ENCODE peak calls at places on chromosomes 6 and 20, in eight cellular contexts. H is cardiac muscle cell, S is tibial nerve, Z is kidney, I is psoas muscle, E is trophoblast cell, V is right cardiac atrium, J is PC-3. G is an unnamed sample.
A peak's percentile ranks its signal among the peaks of the same experiment; 100 is the strongest.

GRCh38 chr6:52155791-52156576 is 30.2 kb upstream of the IL17A start:
- DNase-seq in E (no peak), I (no peak), J (peak; percentile 94), V (no peak), S (no peak), Z (no peak), H (no peak), G (no peak)

GRCh38 chr20:37956099-37956498 is 53.2 kb downstream of the VSTM2L start:
- DNase-seq in S (no peak), J (peak; percentile 85), H (no peak), E (no peak), Z (no peak), I (no peak), V (no peak), G (no peak)

GRCh38 chr6:43120938-43121913 is 45.1 kb downstream of the PTK7 start:
- DNase-seq in I (peak; percentile 75), Z (peak; percentile 92), S (peak; percentile 61), J (peak; percentile 86), E (peak; percentile 88), H (no peak), V (peak; percentile 87), G (no peak)

GRCh38 chr6:71254323-71254722 is 34.3 kb upstream of the OGFRL1 start:
- DNase-seq in J (no peak), V (no peak), H (peak; percentile 53), E (no peak), Z (no peak), I (no peak), S (no peak), G (no peak)

GRCh38 chr6:82085701-82086100 is 161.8 kb downstream of the IBTK start:
- DNase-seq in S (no peak), I (no peak), Z (no peak), E (no peak), H (peak; percentile 20), J (no peak), V (peak; percentile 15), G (no peak)

GRCh38 chr6:85418059-85418458 is 31.8 kb upstream of the NT5E start:
- DNase-seq in I (no peak), Z (no peak), E (no peak), H (no peak), V (no peak), S (no peak), J (peak; percentile 37), G (no peak)

GRCh38 chr20:41895216-41895615 is 277.0 kb upstream of the CHD6 start:
- DNase-seq in J (no peak), E (no peak), I (no peak), Z (no peak), H (no peak), V (no peak), S (no peak), G (no peak)

GRCh38 chr6:44699851-44700250 is 312.3 kb downstream of the CDC5L start:
- DNase-seq in H (no peak), E (no peak), S (no peak), V (no peak), I (no peak), J (no peak), Z (no peak), G (no peak)

GRCh38 chr6:139239137-139239536 is 52.7 kb downstream of the TXLNB start:
- DNase-seq in Z (no peak), I (no peak), J (no peak), S (no peak), V (no peak), E (no peak), H (no peak), G (no peak)

GRCh38 chr6:139240161-139241010 is 51.4 kb downstream of the TXLNB start:
- DNase-seq in Z (no peak), J (peak; percentile 46), I (no peak), S (no peak), E (no peak), H (no peak), V (no peak), G (no peak)

GRCh38 chr6:139243531-139243930 is 48.3 kb downstream of the TXLNB start:
- DNase-seq in I (no peak), H (no peak), Z (no peak), E (no peak), V (no peak), S (no peak), J (no peak), G (no peak)

GRCh38 chr6:139247618-139248017 is 44.2 kb downstream of the TXLNB start:
- DNase-seq in H (no peak), V (no peak), S (no peak), E (no peak), J (no peak), Z (no peak), I (no peak), G (no peak)

GRCh38 chr6:139242457-139243240 is 49.1 kb downstream of the TXLNB start:
- DNase-seq in H (no peak), E (no peak), Z (no peak), S (no peak), J (no peak), V (no peak), I (no peak), G (no peak)
- H3K27ac ChIP-seq in H (no peak overlapping the region), E (no peak overlapping the region), Z (no peak overlapping the region), S (no peak overlapping the region), J (no peak overlapping the region), V (no peak overlapping the region), I (peak overlapping the region; percentile 84), G (no peak overlapping the region)

GRCh38 chr6:41638801-41639555 is 710 bp downstream of the MDFI start:
- DNase-seq in E (no peak), J (no peak), H (peak; percentile 62), V (peak; percentile 47), I (no peak), Z (peak; percentile 74), S (peak; percentile 29), G (no peak)

GRCh38 chr6:41637179-41638001 is 878 bp upstream of the MDFI start:
- DNase-seq in E (peak; percentile 83), S (no peak), J (peak; percentile 66), H (no peak), V (no peak), I (no peak), Z (peak; percentile 78), G (no peak)

GRCh38 chr6:41639556-41640371 is 1.5 kb downstream of the MDFI start:
- DNase-seq in S (no peak), J (no peak), V (no peak), Z (peak; percentile 69), H (no peak), I (no peak), E (no peak), G (no peak)

GRCh38 chr6:41636803-41637178 is 1.5 kb upstream of the MDFI start:
- DNase-seq in H (no peak), Z (peak; percentile 92), E (peak; percentile 93), J (peak; percentile 91), S (no peak), V (peak; percentile 59), I (no peak), G (no peak)

DNA sequence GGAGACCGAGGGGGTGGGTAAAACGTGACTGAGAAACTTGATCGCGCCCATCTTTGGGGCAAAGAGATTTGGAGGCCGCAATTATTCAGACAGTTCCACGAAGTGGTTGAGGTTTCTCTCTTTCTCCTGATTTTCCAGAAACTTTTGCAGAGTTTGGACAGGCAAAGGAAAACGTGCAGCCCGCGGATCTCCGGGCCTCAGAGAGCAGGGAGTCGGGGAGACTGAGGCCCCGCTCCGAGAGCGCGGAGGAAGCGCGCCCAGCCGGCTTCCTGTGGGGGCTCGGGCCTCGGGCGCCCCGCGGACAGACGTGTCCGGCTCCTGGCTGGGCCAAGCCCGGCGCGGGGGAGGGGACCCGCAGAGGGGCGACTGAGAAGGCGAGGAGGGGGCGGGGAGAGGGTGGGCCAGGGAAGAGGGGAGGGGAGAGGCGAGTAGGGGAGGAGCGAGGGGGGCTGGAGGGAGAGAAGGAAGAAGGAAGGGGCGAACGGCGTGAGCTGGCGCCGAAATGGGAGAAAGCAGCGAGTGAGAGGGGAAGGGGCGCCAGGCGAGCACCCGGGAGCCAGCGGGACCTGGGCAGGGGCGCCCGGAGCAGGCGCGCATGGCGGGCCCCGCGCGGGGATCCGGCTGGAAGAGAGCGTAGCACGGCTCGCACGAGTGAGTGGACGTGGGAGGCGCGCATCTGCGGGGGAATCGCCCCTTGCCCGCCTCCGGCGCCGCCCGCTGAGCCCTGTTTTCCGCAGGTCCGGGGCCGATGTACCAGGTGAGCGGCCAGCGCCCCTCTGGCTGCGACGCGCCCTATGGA is at the start of gene MDFI:
- DNase-seq in Z (peak; percentile 82), I (no peak), S (no peak), E (no peak), J (no peak), V (peak; percentile 48), H (peak; percentile 72), G (no peak)
- H3K4me3 ChIP-seq in Z (peak within 1 kb of the TSS; percentile 25), I (peak within 1 kb of the TSS; percentile 64), S (peak within 1 kb of the TSS; percentile 30), E (peak within 1 kb of the TSS; percentile 89), J (peak within 1 kb of the TSS; percentile 91), V (peak within 1 kb of the TSS; percentile 54), H (peak within 1 kb of the TSS; percentile 81), G (peak within 1 kb of the TSS; percentile 25)

GRCh38 chr20:57391439-57392129 is 388 bp downstream of the RBM38 start:
- DNase-seq in E (no peak), V (no peak), Z (peak; percentile 84), J (peak; percentile 34), H (no peak), S (no peak), I (peak; percentile 39), G (no peak)

GRCh38 chr20:57388953-57389694 is 2.1 kb upstream of the RBM38 start:
- DNase-seq in Z (peak; percentile 94), H (peak; percentile 81), E (peak; percentile 65), I (peak; percentile 82), J (peak; percentile 89), V (peak; percentile 84), S (peak; percentile 51), G (peak; percentile 30)

GRCh38 chr20:57392130-57392445 is 892 bp downstream of the RBM38 start:
- DNase-seq in J (no peak), V (no peak), I (no peak), Z (no peak), S (no peak), H (no peak), E (no peak), G (no peak)

GRCh38 chr20:57389695-57390603 is 1.2 kb upstream of the RBM38 start:
- DNase-seq in S (no peak), V (no peak), I (no peak), H (no peak), J (no peak), Z (peak; percentile 84), E (no peak), G (peak; percentile 74)

GRCh38 chr20:57390604-57391438 is at the start of gene RBM38:
- DNase-seq in S (no peak), Z (peak; percentile 87), I (peak; percentile 77), H (peak; percentile 89), V (peak; percentile 71), J (peak; percentile 90), E (peak; percentile 60), G (peak; percentile 61)
- H3K4me1 ChIP-seq in S (no peaks in the 10 kb centered on the region), Z (peaks cover 26% of the 10 kb centered on the region), I (peaks cover 34% of the 10 kb centered on the region), H (peaks cover 36% of the 10 kb centered on the region), V (peaks cover 6% of the 10 kb centered on the region), J (peaks cover 33% of the 10 kb centered on the region), E (peaks cover 50% of the 10 kb centered on the region), G (peaks cover 47% of the 10 kb centered on the region)

GRCh38 chr20:63687419-63688233 is 8.8 kb upstream of the TNFRSF6B start:
- DNase-seq in E (no peak), J (no peak), S (no peak), V (peak; percentile 34), Z (peak; percentile 86), H (no peak), I (no peak), G (no peak)

GRCh38 chr20:63686492-63687321 is 9.7 kb upstream of the TNFRSF6B start:
- DNase-seq in V (peak; percentile 90), H (peak; percentile 49), S (peak; percentile 75), Z (peak; percentile 97), J (peak; percentile 38), E (peak; percentile 88), I (peak; percentile 78), G (no peak)

GRCh38 chr20:63682384-63683139 is 13.9 kb upstream of the TNFRSF6B start:
- DNase-seq in J (peak; percentile 100), S (peak; percentile 46), H (no peak), Z (peak; percentile 98), I (peak; percentile 80), V (peak; percentile 77), E (peak; percentile 100), G (no peak)

GRCh38 chr20:63686094-63686491 is 10.4 kb upstream of the TNFRSF6B start:
- DNase-seq in I (no peak), H (no peak), V (no peak), E (no peak), S (no peak), Z (no peak), J (no peak), G (no peak)

DNA sequence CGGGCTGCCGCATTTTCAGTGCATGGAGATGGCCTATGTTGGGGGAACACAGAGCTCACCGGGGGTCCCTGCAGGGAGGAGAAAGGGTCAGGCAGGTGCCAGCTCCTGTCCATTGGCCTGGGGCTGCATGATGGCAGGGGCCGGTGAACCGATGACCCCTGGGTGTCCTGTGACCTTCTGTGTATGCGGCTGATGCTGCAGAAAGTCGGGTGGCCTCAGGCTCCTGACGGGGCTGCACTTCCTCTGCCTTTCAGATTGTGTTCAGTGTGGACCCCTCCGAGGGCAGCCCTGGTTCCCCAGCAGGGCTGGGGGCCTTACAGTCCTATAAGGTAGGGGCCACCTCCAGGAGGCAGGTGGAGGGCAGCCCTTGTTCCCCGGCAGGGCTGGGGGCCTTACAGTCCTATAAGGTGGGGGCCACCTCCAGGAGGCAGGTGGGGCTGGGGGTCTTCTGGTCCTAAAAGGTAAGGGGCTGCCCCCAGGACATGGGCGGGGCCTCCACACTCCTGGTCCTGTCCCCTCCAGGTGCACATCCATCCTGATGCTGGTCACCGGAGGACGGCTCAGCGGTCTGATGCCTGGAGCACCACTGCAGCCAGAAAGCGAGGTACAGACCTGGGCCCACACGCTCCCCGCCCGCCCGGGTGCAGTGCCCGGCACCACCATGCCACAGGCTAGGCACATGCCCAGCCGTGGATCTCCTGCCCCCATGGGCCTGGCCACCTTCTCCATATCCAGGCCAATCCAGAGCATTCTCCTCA is 11.0 kb upstream of the TNFRSF6B start:
- DNase-seq in H (no peak), I (no peak), J (no peak), V (no peak), Z (peak; percentile 82), S (no peak), E (no peak), G (no peak)
- H3K27ac ChIP-seq in H (no peak overlapping the region), I (peak overlapping the region; percentile 79), J (no peak overlapping the region), V (peak overlapping the region; percentile 77), Z (peak overlapping the region; percentile 92), S (peak overlapping the region; percentile 78), E (no peak overlapping the region), G (no peak overlapping the region)